ENCODE peak calls at places on chromosomes 16 and 17, in nine cellular contexts. T, J, R, P, X, W, A, N and M are unnamed samples.

GRCh38 chr17:76722279-76722678 is 4.1 kb downstream of the JMJD6 start:
- DNase-seq in T (no peak), J (no peak), R (no peak), P (no peak), X (no peak), W (no peak), A (no peak), N (no peak), M (no peak)

GRCh38 chr17:44083250-44083849 is 12.8 kb downstream of the G6PC3 start:
- DNase-seq in T (no peak), J (no peak), R (peak), P (no peak), X (no peak), W (no peak), A (no peak), N (peak), M (no peak)

GRCh38 chr17:72614871-72615626 is 477.4 kb downstream of the SLC39A11 start:
- DNase-seq in T (peak), J (peak), R (no peak), P (no peak), X (peak), W (peak), A (peak), N (peak), M (no peak)

GRCh38 chr17:16351831-16352230 is 1.4 kb downstream of the CENPV start:
- DNase-seq in T (no peak), J (peak), R (no peak), P (no peak), X (no peak), W (no peak), A (no peak), N (no peak), M (no peak)

GRCh38 chr16:81516478-81517149 is 72.0 kb downstream of the CMIP start:
- DNase-seq in T (no peak), J (no peak), R (no peak), P (no peak), X (no peak), W (no peak), A (no peak), N (no peak), M (no peak)

GRCh38 chr16:88013091-88013609 is 61.9 kb downstream of the BANP start:
- DNase-seq in T (peak), J (peak), R (no peak), P (no peak), X (peak), W (peak), A (peak), N (no peak), M (no peak)

GRCh38 chr16:88686439-88687253 is at the start of gene SNAI3:
- DNase-seq in T (no peak), J (peak), R (peak), P (no peak), X (peak), W (peak), A (peak), N (peak), M (no peak)

GRCh38 chr16:17382949-17383348 is 87.8 kb downstream of the XYLT1 start:
- DNase-seq in T (no peak), J (no peak), R (no peak), P (no peak), X (no peak), W (no peak), A (peak), N (no peak), M (no peak)

GRCh38 chr16:30808163-30808562 is 21.2 kb upstream of the ZNF629 start:
- DNase-seq in T (no peak), J (no peak), R (no peak), P (no peak), X (no peak), W (no peak), A (no peak), N (no peak), M (no peak)

GRCh38 chr17:47693667-47694017 is 319 bp upstream of the TBKBP1 start:
- DNase-seq in T (no peak), J (no peak), R (no peak), P (no peak), X (peak), W (no peak), A (no peak), N (peak), M (no peak)

GRCh38 chr16:88580371-88580770 is 10.2 kb downstream of the ZC3H18 start:
- DNase-seq in T (no peak), J (no peak), R (no peak), P (no peak), X (no peak), W (no peak), A (no peak), N (no peak), M (no peak)

GRCh38 chr16:28309811-28310311 is 17.5 kb downstream of the SBK1 start:
- DNase-seq in T (no peak), J (no peak), R (no peak), P (no peak), X (no peak), W (peak), A (peak), N (no peak), M (no peak)

GRCh38 chr17:8066841-8067775 is 20.4 kb downstream of the ALOX12B start:
- DNase-seq in T (no peak), J (no peak), R (no peak), P (no peak), X (peak), W (no peak), A (no peak), N (no peak), M (no peak)

GRCh38 chr16:68646948-68647659 is 2.0 kb downstream of the CDH3 start:
- DNase-seq in T (no peak), J (peak), R (no peak), P (no peak), X (no peak), W (no peak), A (no peak), N (no peak), M (no peak)

GRCh38 chr17:66406701-66407644 is 104.6 kb downstream of the PRKCA start:
- DNase-seq in T (no peak), J (no peak), R (no peak), P (no peak), X (no peak), W (no peak), A (no peak), N (no peak), M (no peak)

GRCh38 chr16:88700636-88701482 is 5.3 kb downstream of the RNF166 start:
- DNase-seq in T (peak), J (peak), R (peak), P (no peak), X (peak), W (peak), A (peak), N (no peak), M (no peak)

GRCh38 chr16:66416981-66417700 is 10.0 kb upstream of the BEAN1 start:
- DNase-seq in T (no peak), J (peak), R (no peak), P (no peak), X (peak), W (no peak), A (no peak), N (no peak), M (no peak)

GRCh38 chr16:50279142-50279865 is 13.0 kb downstream of the ADCY7 start:
- DNase-seq in T (no peak), J (no peak), R (no peak), P (no peak), X (peak), W (peak), A (peak), N (no peak), M (no peak)

GRCh38 chr16:75415169-75415908 is 18.0 kb downstream of the CFDP1 start:
- DNase-seq in T (no peak), J (no peak), R (no peak), P (no peak), X (no peak), W (no peak), A (no peak), N (no peak), M (no peak)

GRCh38 chr16:88005148-88005547 is 53.9 kb downstream of the BANP start:
- DNase-seq in T (no peak), J (no peak), R (no peak), P (no peak), X (no peak), W (no peak), A (no peak), N (no peak), M (no peak)

GRCh38 chr16:89924925-89925307 is 1.8 kb downstream of the TUBB3 start:
- DNase-seq in T (no peak), J (no peak), R (no peak), P (no peak), X (no peak), W (no peak), A (no peak), N (no peak), M (no peak)

DNA sequence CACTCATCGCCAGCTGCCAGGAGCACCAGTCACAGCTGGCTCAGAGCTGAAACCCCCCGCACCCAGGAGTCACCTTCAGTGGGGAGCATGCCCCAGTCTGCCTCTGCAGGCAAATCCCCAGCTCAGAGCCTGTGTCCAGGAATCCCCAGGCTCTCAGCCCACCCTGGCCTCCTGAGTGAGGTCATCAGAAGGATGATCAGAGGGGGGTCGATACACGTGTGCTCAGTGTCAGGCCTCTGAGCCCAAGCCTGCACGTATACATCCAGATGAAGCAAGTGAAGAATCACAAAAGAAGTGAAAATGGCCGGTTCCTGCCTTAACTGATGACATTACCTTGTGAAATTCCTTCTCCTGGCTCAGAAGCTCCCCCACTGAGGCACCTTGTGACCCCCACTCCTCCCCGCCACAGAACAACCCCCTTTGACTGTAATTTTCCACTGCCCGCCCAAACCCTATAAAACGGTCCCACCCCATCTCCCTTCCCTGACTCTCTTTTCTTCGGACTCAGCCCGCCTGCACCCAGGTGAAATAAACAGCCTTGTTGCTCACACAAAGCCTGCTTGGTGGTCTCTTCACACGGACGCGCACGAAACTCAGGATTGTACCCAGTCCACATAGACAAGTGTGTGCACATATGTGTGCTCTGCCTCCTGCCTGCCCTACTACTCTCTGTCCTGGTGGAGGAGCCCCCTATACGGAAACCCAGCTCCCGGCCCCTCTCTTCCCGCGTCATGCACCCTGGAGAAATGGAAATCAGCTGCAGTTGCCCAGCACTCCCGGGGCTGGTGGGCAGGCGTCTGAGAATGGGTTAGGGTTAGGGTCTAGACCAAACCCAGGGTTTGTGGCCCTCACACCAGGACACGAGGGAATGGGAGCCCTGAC is 2.2 kb upstream of the RHBDF1 start:
- DNase-seq in T (no peak), J (no peak), R (no peak), P (no peak), X (peak), W (no peak), A (no peak), N (no peak), M (no peak)
- TF ChIP-seq CTCF in T (no peak), J (no peak), R (no peak), P (no peak), X (no peak), W (no peak), A (no peak), N (no peak), M (no peak)

DNA sequence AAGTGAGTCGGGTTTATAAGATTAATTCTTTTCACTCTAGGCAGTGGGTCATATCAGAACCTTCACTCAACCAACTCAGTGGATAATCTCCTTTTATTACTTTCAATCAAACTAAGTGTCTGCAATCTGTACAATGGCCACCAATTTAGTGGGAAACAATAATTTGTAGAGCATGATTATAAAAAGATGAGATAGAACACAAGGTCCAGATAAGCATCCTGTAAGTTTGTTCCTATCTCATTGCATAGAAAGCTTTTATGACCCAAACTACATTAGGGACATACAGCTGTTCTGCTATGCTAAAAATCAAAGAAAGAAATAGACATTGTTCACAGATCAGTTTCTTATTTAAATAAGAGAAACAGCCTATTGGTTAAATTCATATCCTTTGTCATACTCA is 341.4 kb upstream of the PSMD7 start:
- DNase-seq in T (no peak), J (no peak), R (no peak), P (no peak), X (no peak), W (no peak), A (no peak), N (no peak), M (no peak)
- H3K4me3 ChIP-seq in T (no peak), J (no peak), R (no peak), P (no peak), X (no peak), W (no peak), A (no peak), N (no peak), M (no peak)

DNA sequence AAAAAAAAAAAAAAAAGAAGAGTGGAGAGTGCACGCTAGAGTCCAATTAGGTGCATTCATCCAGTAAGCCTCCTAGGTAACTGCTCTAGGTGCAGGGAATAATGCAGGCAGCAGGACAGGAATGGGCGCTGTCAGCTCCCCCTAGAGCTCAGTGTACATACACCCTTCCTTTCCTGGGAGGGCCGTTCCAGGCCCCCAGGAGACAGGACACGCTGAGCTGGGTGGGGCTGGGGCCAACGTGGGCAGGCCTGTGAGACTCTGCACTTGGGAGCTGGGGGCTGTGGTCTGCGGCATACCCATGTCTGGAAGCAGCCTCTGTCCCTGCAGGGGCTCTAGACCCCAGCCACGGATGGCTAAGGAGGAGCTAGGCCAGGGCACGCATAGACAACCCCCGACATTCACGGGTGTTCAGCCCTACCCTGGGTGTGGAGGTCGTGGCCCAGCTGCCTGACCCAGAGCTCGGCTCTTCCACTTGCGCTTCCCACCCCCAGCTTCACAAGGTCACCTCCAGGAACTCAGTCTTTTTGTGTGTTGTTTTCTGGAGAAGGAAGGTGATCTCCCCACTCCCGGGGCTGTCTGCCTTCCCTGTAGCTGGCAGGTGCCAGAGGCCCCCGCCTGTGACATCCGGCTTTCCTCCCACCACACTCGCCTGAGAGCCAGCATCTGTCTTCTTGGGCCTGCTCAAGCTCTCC is 985 bp upstream of the ANTKMT start:
- DNase-seq in T (no peak), J (no peak), R (no peak), P (no peak), X (peak), W (peak), A (peak), N (peak), M (no peak)
- TF ChIP-seq CTCF in T (peak), J (peak), R (no peak), P (peak), X (no peak), W (no peak), A (peak), N (peak), M (peak)

GRCh38 chr16:83969771-83970429 is 1.9 kb downstream of the NECAB2 start:
- DNase-seq in T (no peak), J (no peak), R (no peak), P (no peak), X (no peak), W (no peak), A (no peak), N (no peak), M (no peak)
- H3K4me3 ChIP-seq in T (no peak), J (no peak), R (no peak), P (no peak), X (no peak), W (no peak), A (no peak), N (no peak), M (no peak)

GRCh38 chr17:56833812-56834379 is at the start of the genes C17orf67 and DGKE:
- DNase-seq in T (peak), J (peak), R (peak), P (peak), X (peak), W (peak), A (peak), N (peak), M (peak)

GRCh38 chr17:56831364-56832095 is 2.2 kb downstream of the C17orf67 start:
- DNase-seq in T (no peak), J (no peak), R (no peak), P (no peak), X (no peak), W (no peak), A (no peak), N (no peak), M (no peak)

GRCh38 chr17:56833023-56833811 is 503 bp downstream of the C17orf67 start:
- DNase-seq in T (no peak), J (peak), R (peak), P (no peak), X (peak), W (peak), A (peak), N (peak), M (peak)

GRCh38 chr17:56832446-56832845 is 1.3 kb downstream of the C17orf67 start:
- DNase-seq in T (no peak), J (no peak), R (no peak), P (no peak), X (no peak), W (no peak), A (no peak), N (no peak), M (no peak)

GRCh38 chr17:56830726-56831363 is 2.9 kb downstream of the C17orf67 start:
- DNase-seq in T (no peak), J (no peak), R (no peak), P (no peak), X (no peak), W (no peak), A (no peak), N (no peak), M (no peak)
- TF ChIP-seq CTCF in T (no peak), J (no peak), R (no peak), P (no peak), X (no peak), W (no peak), A (no peak), N (no peak), M (no peak)

DNA sequence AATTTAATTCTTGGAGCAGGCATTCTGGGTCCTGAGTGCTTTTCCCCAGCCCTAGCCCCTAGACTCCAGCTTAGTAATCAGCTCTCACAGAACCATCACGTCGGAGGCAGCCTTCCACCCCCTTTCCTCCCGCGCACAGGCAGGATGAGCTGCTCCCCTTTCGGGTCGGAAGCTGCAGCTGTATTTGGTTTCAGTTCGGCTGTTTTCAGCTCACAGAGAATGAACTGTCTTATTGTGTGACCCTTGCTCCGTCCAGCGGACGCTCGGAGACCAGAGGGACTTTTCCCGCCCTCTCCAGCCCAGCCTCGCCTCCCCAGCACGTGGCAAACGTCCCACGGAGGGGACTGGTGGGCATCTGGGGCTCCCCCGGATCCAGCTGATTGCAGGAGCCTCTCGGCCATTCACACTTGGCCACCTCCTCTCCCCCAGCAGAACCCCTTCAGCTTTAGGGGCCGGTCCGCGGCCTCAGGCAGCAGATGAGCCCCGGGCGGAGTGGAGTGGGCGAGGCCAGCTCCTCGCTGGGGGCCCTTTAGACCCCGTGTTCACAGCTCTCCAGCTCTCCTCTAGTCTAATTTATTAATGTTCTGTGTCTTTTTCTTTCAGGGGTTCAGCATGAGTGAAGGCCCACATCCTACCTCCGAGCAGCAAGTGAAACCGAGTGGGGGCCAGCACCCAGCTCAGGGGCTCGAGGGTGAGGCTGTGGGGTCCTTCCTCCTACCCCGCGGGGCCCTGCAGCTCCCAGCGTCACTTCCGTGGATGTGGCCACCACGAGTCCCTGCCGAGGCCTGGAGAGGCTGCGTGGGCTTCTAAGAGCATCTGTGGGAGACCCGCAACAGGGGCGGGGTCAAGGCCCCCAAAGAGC is 863 bp upstream of the UTS2R start:
- DNase-seq in T (no peak), J (no peak), R (no peak), P (peak), X (no peak), W (no peak), A (peak), N (no peak), M (no peak)
- H3K4me3 ChIP-seq in T (no peak), J (peak), R (no peak), P (no peak), X (peak), W (no peak), A (peak), N (no peak), M (peak)

GRCh38 chr17:35963663-35964062 is 17.6 kb downstream of the CCL16 start:
- DNase-seq in T (no peak), J (no peak), R (no peak), P (no peak), X (no peak), W (no peak), A (no peak), N (no peak), M (no peak)
- TF ChIP-seq CTCF in T (no peak), J (no peak), R (no peak), P (no peak), X (no peak), W (no peak), A (no peak), N (no peak), M (no peak)